ENCODE peak calls at places on chromosome 19, in ten cellular contexts. K is stimulated activated CD8-positive, alpha-beta memory T cell treated with anti-CD3 and anti-CD28 coated beads, Interleukin-2, amount 100 ng/mL, for 48 hours; O is stimulated activated CD4-positive, alpha-beta T cell treated with anti-CD3 and anti-CD28 coated beads, Interleukin-1b, Interleukin-23, amount 100 ng/mL, for 4 hours; J is activated CD4-positive, alpha-beta T cell treated with anti-CD3 and anti-CD28 coated beads, Interleukin-2, amount 50 U/mL, for 1 hour; P is activated naive CD4-positive, alpha-beta T cell; N is choroid plexus epithelial cell; W is central memory CD8-positive, alpha-beta T cell; Q is B cell; U is naive thymus-derived CD8-positive, alpha-beta T cell; D is heart right ventricle. V is an unnamed sample.

GRCh38 chr19:47098608-47099007 is 15.0 kb downstream of the ZC3H4 start:
- DNase-seq in U (no peak), W (no peak), P (no peak), Q (no peak), J (no peak), O (no peak), K (no peak), D (no peak), N (no peak), V (no peak)

GRCh38 chr19:35228177-35228930 is at the start of gene FAM187B:
- DNase-seq in W (no peak), U (no peak), N (no peak), J (no peak), K (no peak), P (no peak), D (no peak), O (no peak), Q (no peak), V (no peak)

GRCh38 chr19:39113199-39113598 is 12.4 kb upstream of the PAK4 start:
- DNase-seq in Q (no peak), U (no peak), O (no peak), P (no peak), N (no peak), W (no peak), J (no peak), D (no peak), K (no peak), V (no peak)

GRCh38 chr19:17938092-17938845 is 5.5 kb downstream of the CCDC124 start:
- DNase-seq in P (peak), W (peak), J (peak), D (peak), Q (peak), U (peak), K (peak), O (peak), N (peak), V (peak)

GRCh38 chr19:43809762-43810696 is 7.8 kb upstream of the LYPD5 start:
- DNase-seq in J (no peak), D (no peak), U (no peak), P (no peak), W (no peak), Q (no peak), K (no peak), O (no peak), N (peak), V (no peak)

GRCh38 chr19:19171821-19172532 is 1.9 kb upstream of the MEF2B start:
- DNase-seq in O (no peak), K (no peak), N (peak), W (no peak), Q (no peak), U (no peak), D (no peak), J (no peak), P (no peak), V (no peak)

GRCh38 chr19:49272204-49272603 is 52.8 kb downstream of the SLC6A16 start:
- DNase-seq in J (no peak), O (no peak), U (no peak), Q (no peak), D (no peak), W (no peak), P (no peak), N (peak), K (no peak), V (no peak)

GRCh38 chr19:10295847-10296591 is 6.3 kb downstream of the ICAM5 start:
- DNase-seq in D (no peak), O (no peak), J (no peak), Q (no peak), P (no peak), K (no peak), N (no peak), U (no peak), W (no peak), V (no peak)

GRCh38 chr19:53055117-53055516 is 10.6 kb downstream of the ERVV-2 start:
- DNase-seq in U (no peak), O (no peak), W (no peak), Q (no peak), D (no peak), J (no peak), P (no peak), N (peak), K (no peak), V (no peak)

GRCh38 chr19:10817291-10818038 is 18.5 kb downstream of the TMED1 start:
- DNase-seq in U (no peak), J (no peak), D (peak), N (peak), W (no peak), P (no peak), Q (no peak), K (no peak), O (no peak), V (no peak)

GRCh38 chr19:5035817-5036732 is 67.2 kb downstream of the KDM4B start:
- DNase-seq in O (no peak), D (no peak), U (no peak), N (no peak), W (no peak), J (no peak), Q (no peak), K (no peak), P (no peak), V (no peak)

GRCh38 chr19:54576411-54576976 is 2.9 kb downstream of the LILRA2 start:
- DNase-seq in O (no peak), Q (no peak), D (no peak), W (no peak), N (no peak), J (no peak), U (no peak), K (no peak), P (no peak), V (no peak)

GRCh38 chr19:35901055-35901644 is 810 bp upstream of the NFKBID start:
- DNase-seq in P (no peak), N (peak), K (no peak), O (no peak), U (no peak), W (no peak), J (no peak), Q (no peak), D (no peak), V (no peak)

GRCh38 chr19:37966211-37967072 is 59.4 kb downstream of the SIPA1L3 start:
- DNase-seq in N (no peak), W (no peak), D (no peak), P (no peak), Q (no peak), O (no peak), K (no peak), J (no peak), U (no peak), V (no peak)

GRCh38 chr19:48501446-48501960 is 10.1 kb downstream of the LMTK3 start:
- DNase-seq in K (no peak), Q (peak), P (peak), J (peak), N (no peak), U (peak), W (no peak), O (peak), D (no peak), V (no peak)

GRCh38 chr19:13764821-13765394 is 586 bp downstream of the MRI1 start:
- DNase-seq in Q (peak), P (no peak), J (peak), U (peak), O (peak), N (peak), D (peak), K (peak), W (no peak), V (no peak)

GRCh38 chr19:15780595-15781418 is 6.7 kb upstream of the OR10H5 start:
- DNase-seq in Q (no peak), K (no peak), J (no peak), U (no peak), N (no peak), O (no peak), P (no peak), D (no peak), W (peak), V (no peak)

GRCh38 chr19:10701955-10702307 is 692 bp downstream of the QTRT1 start:
- DNase-seq in D (no peak), J (no peak), W (no peak), N (no peak), O (no peak), Q (no peak), K (no peak), U (no peak), P (no peak), V (no peak)

GRCh38 chr19:12623361-12624031 is 12.8 kb downstream of the ZNF791 start:
- DNase-seq in J (no peak), P (no peak), K (no peak), U (no peak), Q (no peak), O (no peak), N (peak), D (no peak), W (no peak), V (no peak)

GRCh38 chr19:38422405-38422804 is 3.6 kb downstream of the RASGRP4 start:
- DNase-seq in U (no peak), P (no peak), O (no peak), D (no peak), W (no peak), N (no peak), Q (no peak), K (no peak), J (no peak), V (no peak)

GRCh38 chr19:57888494-57889231 is at the start of gene ZNF814:
- DNase-seq in J (peak), W (peak), P (peak), Q (peak), O (peak), U (peak), N (peak), K (peak), D (peak), V (no peak)

GRCh38 chr19:55283548-55284393 is at the start of gene BRSK1:
- DNase-seq in U (peak), W (no peak), D (peak), P (peak), Q (peak), N (peak), O (no peak), J (peak), K (peak), V (no peak)

GRCh38 chr19:10450853-10451609 is 30.7 kb downstream of the PDE4A start:
- DNase-seq in U (no peak), D (no peak), N (no peak), P (no peak), J (no peak), K (no peak), O (no peak), Q (peak), W (no peak), V (no peak)

GRCh38 chr19:29543381-29543780 is 17.6 kb downstream of the VSTM2B start:
- DNase-seq in O (no peak), N (no peak), D (no peak), K (no peak), Q (no peak), U (no peak), J (no peak), P (no peak), W (no peak), V (no peak)

GRCh38 chr19:35725216-35725861 is 7.5 kb downstream of the KMT2B start:
- DNase-seq in N (no peak), O (no peak), U (no peak), P (no peak), D (no peak), J (no peak), K (no peak), Q (peak), W (no peak), V (no peak)

GRCh38 chr19:34733266-34733825 is 697 bp upstream of the ZNF181 start:
- DNase-seq in W (no peak), U (no peak), J (no peak), P (no peak), D (no peak), N (no peak), Q (peak), O (no peak), K (no peak), V (no peak)

GRCh38 chr19:45499196-45500180 is 1.2 kb downstream of the PPM1N start:
- DNase-seq in N (peak), W (no peak), K (no peak), Q (peak), O (peak), J (peak), U (peak), D (peak), P (peak), V (no peak)

GRCh38 chr19:29671393-29672076 is 6.3 kb downstream of the PLEKHF1 start:
- DNase-seq in D (peak), O (peak), W (peak), P (peak), K (peak), N (peak), Q (peak), J (peak), U (peak), V (peak)

GRCh38 chr19:13417054-13417453 is 89.2 kb downstream of the CACNA1A start:
- DNase-seq in D (peak), Q (no peak), N (no peak), W (no peak), P (no peak), U (no peak), J (no peak), K (no peak), O (no peak), V (no peak)

GRCh38 chr19:17164644-17165043 is 50.5 kb upstream of the USE1 start:
- DNase-seq in Q (no peak), D (no peak), P (no peak), N (no peak), O (no peak), U (no peak), K (no peak), J (no peak), W (no peak), V (no peak)

GRCh38 chr19:55536366-55536765 is 567 bp downstream of the SBK2 start:
- DNase-seq in D (no peak), U (no peak), J (no peak), W (no peak), P (no peak), O (no peak), N (no peak), Q (no peak), K (no peak), V (no peak)

V was measured in NK-92 treated with Interleukin-12 subunit alpha and Interleukin-12 subunit beta, amount 100 ng/mL, for 24 hours.